ENCODE peak calls at places on chromosomes 1 and 21, in four cellular contexts. S, Z, J and F are unnamed samples. For H3K27me3, the result is how much of the 10 kb centered on the place peaks cover.

GRCh38 chr1:42335809-42336518 is 929 bp upstream of the FOXJ3 start:
- DNase-seq in S (no peak), Z (no peak), J (peak), F (no peak)

GRCh38 chr1:62687903-62688686 is at the start of gene DOCK7:
- DNase-seq in S (peak), Z (peak), J (peak), F (no peak)

GRCh38 chr1:239587066-239587465 is 200.7 kb downstream of the CHRM3 start:
- DNase-seq in S (no peak), Z (no peak), J (no peak), F (no peak)

GRCh38 chr21:44012474-44013379 is 618 bp downstream of the TRAPPC10 start:
- DNase-seq in S (no peak), Z (peak), J (peak), F (no peak)

GRCh38 chr21:42427809-42428419 is 24.2 kb downstream of the UBASH3A start:
- DNase-seq in S (no peak), Z (no peak), J (no peak), F (no peak)

GRCh38 chr1:158793604-158794003 is 12.6 kb upstream of the OR6N2 start:
- DNase-seq in S (no peak), Z (no peak), J (no peak), F (no peak)

GRCh38 chr1:243686149-243686548 is 163.9 kb downstream of the AKT3 start:
- DNase-seq in S (no peak), Z (no peak), J (no peak), F (no peak)

GRCh38 chr1:183484254-183484653 is 12.0 kb downstream of the SMG7 start:
- DNase-seq in S (no peak), Z (no peak), J (no peak), F (no peak)

GRCh38 chr1:228899421-228899956 is 164.2 kb downstream of the RHOU start:
- DNase-seq in S (no peak), Z (no peak), J (no peak), F (no peak)

GRCh38 chr21:32807717-32808380 is 36.3 kb upstream of the PAXBP1 start:
- DNase-seq in S (no peak), Z (no peak), J (peak), F (no peak)

GRCh38 chr1:179142889-179143299 is 61.0 kb downstream of the TOR3A start:
- DNase-seq in S (no peak), Z (no peak), J (peak), F (peak)

GRCh38 chr21:22352088-22352487 is 1353.9 kb downstream of the NCAM2 start:
- DNase-seq in S (no peak), Z (no peak), J (peak), F (no peak)

GRCh38 chr1:192436441-192437078 is 119.8 kb downstream of the RGS21 start:
- DNase-seq in S (no peak), Z (no peak), J (no peak), F (no peak)

DNA sequence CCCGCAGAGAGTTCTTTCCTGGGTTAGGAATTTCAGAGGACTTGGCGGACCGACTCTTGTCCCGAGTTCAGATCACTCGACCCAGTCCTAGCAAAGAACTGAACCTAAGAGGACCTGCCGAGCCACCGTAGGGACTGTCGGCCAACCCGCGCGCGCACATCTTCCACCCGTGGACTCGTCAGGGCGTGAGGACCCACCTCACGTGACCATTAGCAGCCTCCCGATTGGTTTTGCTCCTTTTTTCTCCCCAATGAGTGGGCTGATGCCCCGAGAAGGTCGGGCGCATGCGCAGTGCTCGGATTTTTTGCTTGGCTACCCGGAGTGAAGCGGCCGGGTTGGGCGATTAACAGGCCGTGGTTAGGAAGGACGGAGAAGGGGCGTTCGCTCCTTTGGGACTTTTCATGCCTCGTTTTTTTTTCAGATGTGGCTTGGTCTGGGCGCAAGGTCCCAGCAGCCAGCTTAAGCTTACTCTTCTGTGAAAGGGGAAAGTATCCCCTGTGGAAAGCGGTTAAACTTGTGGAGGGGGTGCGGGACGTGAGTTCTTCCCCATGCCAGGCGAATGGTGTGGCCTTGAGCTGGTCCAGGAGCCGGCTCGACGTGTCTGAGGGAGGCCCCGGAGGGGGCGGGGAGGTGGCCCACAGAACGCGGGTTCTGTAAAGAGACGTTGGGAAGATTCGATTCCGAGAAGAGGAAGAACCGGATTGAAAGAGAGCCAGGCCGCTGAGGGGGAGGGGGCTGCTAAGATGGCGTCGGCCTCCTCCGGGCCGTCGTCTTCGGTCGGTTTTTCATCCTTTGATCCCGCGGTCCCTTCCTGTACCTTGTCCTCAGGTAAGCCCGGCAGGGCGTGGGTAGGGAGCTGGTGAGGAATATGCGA is at the start of gene PIP5K1A:
- DNase-seq in S (peak), Z (peak), J (peak), F (peak)
- TF ChIP-seq CTCF in S (peak), Z (no peak), J (no peak), F (no peak)

GRCh38 chr1:1631793-1632420 is at the start of gene MMP23B:
- DNase-seq in S (no peak), Z (no peak), J (peak), F (no peak)
- H3K4me3 ChIP-seq in S (no peak), Z (no peak), J (no peak), F (no peak)

DNA sequence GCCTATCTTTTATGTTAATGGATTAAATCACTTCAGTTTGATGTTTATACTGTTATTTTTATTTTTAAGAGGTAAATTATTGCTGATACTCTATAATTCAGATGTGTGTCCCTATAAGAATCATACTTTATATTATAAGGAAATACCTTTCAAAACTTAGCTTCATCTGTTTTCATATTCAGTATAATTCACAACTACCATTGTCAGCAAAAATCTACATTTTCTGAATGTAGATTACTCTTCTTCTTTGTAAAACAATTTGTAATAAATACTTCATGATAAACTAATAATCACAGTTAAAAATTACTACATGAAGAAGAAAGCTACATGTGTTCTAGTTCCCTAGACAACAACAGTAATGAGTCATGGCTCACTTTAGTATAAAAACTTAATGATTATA is 115.4 kb upstream of the SERTAD4 start:
- DNase-seq in S (no peak), Z (no peak), J (no peak), F (no peak)
- H3K27me3 ChIP-seq in S (under half), Z (under half), J (under half), F (under half)

DNA sequence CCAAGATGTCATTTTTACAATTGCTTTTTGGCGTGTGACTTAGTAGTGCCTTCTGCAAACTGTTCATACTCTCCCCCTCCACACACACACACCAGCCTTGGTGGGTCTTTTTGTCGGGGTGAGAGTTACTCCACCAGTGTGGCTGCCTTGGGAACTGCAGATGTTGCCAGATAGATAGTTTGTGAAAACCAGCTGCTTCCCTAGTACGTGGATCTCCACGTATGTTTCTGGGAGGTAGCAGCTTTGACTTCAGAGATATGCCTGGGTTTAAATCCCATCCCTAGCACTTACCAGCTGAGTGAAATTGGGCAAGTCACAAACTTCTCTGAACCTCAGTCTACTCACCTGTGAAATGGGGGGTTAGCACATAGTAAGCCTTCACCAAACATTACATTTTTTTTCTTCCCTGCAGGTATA is 78.0 kb downstream of the MAN1C1 start:
- DNase-seq in S (no peak), Z (no peak), J (peak), F (no peak)
- TF ChIP-seq CTCF in S (no peak), Z (peak), J (peak), F (peak)

DNA sequence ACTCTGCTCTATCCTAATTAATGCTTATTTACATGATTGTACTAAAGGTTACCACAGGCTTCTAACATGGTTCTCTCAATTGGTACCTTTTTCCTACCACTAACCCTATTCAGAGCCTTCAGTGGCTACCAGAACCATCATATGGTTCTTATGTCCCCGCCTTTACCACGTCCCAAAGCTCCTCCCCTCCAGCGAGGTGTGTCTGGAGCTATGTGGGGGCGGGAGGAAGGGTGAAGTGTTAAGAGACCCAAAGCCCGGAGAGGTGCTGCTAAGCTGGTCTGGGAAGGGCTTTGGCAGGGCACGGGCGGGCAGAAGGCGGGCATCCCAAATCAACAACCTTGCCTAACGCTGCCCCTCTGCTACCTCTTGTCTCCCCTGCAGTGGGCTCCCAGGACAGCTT is 10.0 kb downstream of the SPATA46 start:
- DNase-seq in S (no peak), Z (no peak), J (no peak), F (no peak)
- H3K4me3 ChIP-seq in S (no peak), Z (no peak), J (no peak), F (peak)

DNA sequence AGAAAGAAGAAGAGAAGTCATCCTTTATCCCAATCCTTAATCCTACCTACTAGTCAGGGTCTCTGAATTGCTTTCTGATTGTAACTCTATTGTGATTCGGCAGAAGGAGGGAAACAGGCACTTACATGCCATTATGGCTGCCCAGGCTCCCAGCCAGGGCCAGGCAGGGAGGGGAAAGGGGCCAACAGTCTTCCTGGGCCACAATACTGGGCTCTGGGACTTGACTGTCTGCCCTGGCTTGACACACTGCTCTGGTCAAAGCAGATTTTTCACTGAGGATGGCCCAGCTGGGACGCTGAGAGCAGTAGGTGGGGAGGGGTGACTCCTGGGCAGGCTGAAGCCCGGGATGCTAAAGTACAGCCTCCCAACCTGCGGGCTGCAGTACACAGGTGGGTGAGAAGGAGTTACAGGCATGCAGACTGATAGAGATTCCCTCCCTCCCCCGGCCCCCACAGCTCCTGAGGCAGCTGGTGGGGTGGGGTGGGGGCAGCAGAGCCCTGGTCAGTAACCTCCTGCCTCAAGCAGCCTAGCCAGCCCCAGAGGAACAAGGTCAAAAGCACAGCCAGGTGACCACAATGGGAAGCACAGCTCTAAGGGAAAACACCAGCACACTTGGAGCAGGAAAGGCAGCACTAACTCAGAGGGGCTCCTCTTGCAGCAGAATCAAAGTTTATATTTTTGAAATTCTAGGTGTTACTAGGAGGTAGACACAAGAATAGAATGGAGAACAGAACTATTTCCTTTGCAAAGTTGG is 25.3 kb downstream of the KCND3 start:
- DNase-seq in S (no peak), Z (no peak), J (no peak), F (no peak)
- H3K27me3 ChIP-seq in S (under half), Z (under half), J (under half), F (under half)